ENCODE peak calls at places on chromosomes 1 and 21, in eight cellular contexts. L is GM23248, J is SK-N-SH, U is hepatocyte, F is neural progenitor cell, B is MM.1S, E is PC-3, Q is HCT116. Y is an unnamed sample. For H3K9me3 and H3K4me1, the result is how much of the 10 kb centered on the place peaks cover.

GRCh38 chr1:56429288-56429687 is 150.1 kb downstream of the PLPP3 start:
- DNase-seq in E (no peak), B (no peak), Q (no peak), F (no peak), J (no peak), U (no peak), L (no peak), Y (no peak)

GRCh38 chr1:25724201-25724600 is 75.8 kb upstream of the SELENON start:
- DNase-seq in E (no peak), F (no peak), U (no peak), J (no peak), L (no peak), B (no peak), Q (no peak), Y (no peak)

GRCh38 chr1:118575060-118575459 is 390.0 kb upstream of the SPAG17 start:
- DNase-seq in J (no peak), E (no peak), B (no peak), L (no peak), U (no peak), Q (no peak), F (no peak), Y (no peak)

GRCh38 chr1:97252076-97252475 is 530.5 kb downstream of the PTBP2 start:
- DNase-seq in L (peak), B (no peak), U (no peak), J (no peak), Q (no peak), F (no peak), E (peak), Y (no peak)

GRCh38 chr1:220451541-220451940 is 76.4 kb upstream of the MARK1 start:
- DNase-seq in L (no peak), F (no peak), J (no peak), U (peak), Q (no peak), B (no peak), E (no peak), Y (no peak)

GRCh38 chr1:246367046-246367445 is 140.0 kb downstream of the SMYD3 start:
- DNase-seq in U (no peak), J (no peak), E (no peak), B (no peak), Q (no peak), F (no peak), L (no peak), Y (no peak)

GRCh38 chr21:45991606-45992301 is 10.2 kb downstream of the COL6A1 start:
- DNase-seq in J (no peak), E (no peak), Q (no peak), U (no peak), L (peak), F (no peak), B (no peak), Y (no peak)

GRCh38 chr1:93502561-93502960 is 54.6 kb downstream of the FNBP1L start:
- DNase-seq in E (peak), B (no peak), Q (no peak), F (no peak), U (no peak), L (peak), J (no peak), Y (no peak)

GRCh38 chr1:155126494-155127104 is 1.1 kb upstream of the EFNA1 start:
- DNase-seq in Q (no peak), B (no peak), L (peak), J (peak), E (no peak), F (peak), U (peak), Y (no peak)

GRCh38 chr21:42527489-42528158 is 14.0 kb downstream of the SLC37A1 start:
- DNase-seq in F (no peak), Q (no peak), J (no peak), L (no peak), U (no peak), E (no peak), B (peak), Y (peak)

GRCh38 chr1:14215151-14215550 is 383.3 kb upstream of the KAZN start:
- DNase-seq in J (no peak), E (peak), B (no peak), F (no peak), L (no peak), Q (no peak), U (no peak), Y (no peak)
- H3K9me3 ChIP-seq in J (under half), E (under half), B (under half), F (under half), L (under half), Q (under half), U (under half), Y (under half)

GRCh38 chr1:51689643-51690042 is 72.8 kb downstream of the OSBPL9 start:
- DNase-seq in J (no peak), E (no peak), B (no peak), L (no peak), F (no peak), U (no peak), Q (no peak), Y (no peak)
- H3K4me1 ChIP-seq in J (under half), E (under half), B (under half), L (under half), F (under half), U (under half), Q (under half), Y (under half)

GRCh38 chr1:234478152-234478480 is 863 bp downstream of the TARBP1 start:
- DNase-seq in E (peak), U (peak), L (peak), F (peak), Q (no peak), B (peak), J (peak), Y (peak)
- TF ChIP-seq EZH2phosphoT487 in E (no peak), U (no peak), L (no peak), F (no peak), Q (no peak), B (no peak), J (no peak), Y (no peak)

DNA sequence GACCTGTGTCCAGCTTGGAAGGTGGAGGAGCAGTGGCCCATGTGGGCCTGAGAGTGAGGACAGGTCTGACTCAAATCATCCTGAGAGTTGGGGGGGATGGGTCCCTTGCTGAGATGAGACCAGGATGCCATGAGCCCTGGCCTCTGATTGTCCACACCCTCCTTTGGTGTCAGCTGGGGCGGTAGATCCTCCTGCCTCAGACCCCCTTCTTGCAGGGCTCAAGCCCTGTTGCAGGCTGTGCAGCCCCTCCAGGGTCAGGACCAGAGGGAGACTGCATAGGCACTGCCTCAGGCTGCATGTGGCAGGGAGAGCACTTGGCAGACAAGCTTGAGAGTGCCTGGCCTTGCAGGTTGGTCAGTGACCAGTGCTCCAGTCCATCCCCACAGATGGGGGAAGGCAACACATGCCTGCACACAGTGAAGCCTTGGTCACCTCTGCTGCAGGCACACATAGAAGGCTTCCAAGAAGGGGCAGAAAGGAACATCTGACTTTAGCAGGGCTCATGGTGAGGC is 82.2 kb upstream of the ACTRT2 start:
- DNase-seq in U (no peak), F (no peak), E (no peak), B (no peak), Q (no peak), J (no peak), L (no peak), Y (no peak)
- H3K9me3 ChIP-seq in U (under half), F (under half), E (under half), B (under half), Q (under half), J (under half), L (under half), Y (under half)